ENCODE peak calls at places on chromosomes 3 and 15, in five cellular contexts. C is CMK; B is bronchial epithelial cell; J is stimulated activated CD4-positive, alpha-beta T cell treated with anti-CD3 and anti-CD28 coated beads, Interleukin-12 subunit alpha, Interleukin-12 subunit beta, amount 100 ng/mL, for 4 hours; D is omental fat pad. I is an unnamed sample.

GRCh38 chr3:87062685-87063084 is 71.7 kb upstream of the VGLL3 start:
- DNase-seq in J (no peak), C (no peak), B (no peak), D (no peak), I (no peak)

GRCh38 chr3:109900774-109901173 is 563.4 kb upstream of the DPPA4 start:
- DNase-seq in D (no peak), B (peak; percentile 40), J (no peak), C (no peak), I (no peak)

GRCh38 chr3:99896482-99896881 is 78.8 kb downstream of the CMSS1 start:
- DNase-seq in D (no peak), J (no peak), C (no peak), B (no peak), I (no peak)

GRCh38 chr15:68028808-68029207 is 25.3 kb upstream of the PIAS1 start:
- DNase-seq in D (no peak), J (no peak), B (no peak), C (no peak), I (no peak)

GRCh38 chr3:162938073-162938472 is 1441.5 kb downstream of the OTOL1 start:
- DNase-seq in J (no peak), C (no peak), D (no peak), B (no peak), I (no peak)

GRCh38 chr15:100948430-100948762 is 29.2 kb downstream of the LRRK1 start:
- DNase-seq in D (no peak), C (no peak), J (no peak), B (no peak), I (no peak)

GRCh38 chr3:38843898-38844297 is 27.9 kb upstream of the SCN10A start:
- DNase-seq in D (no peak), B (peak; percentile 54), C (no peak), J (no peak), I (no peak)

GRCh38 chr3:81925385-81925784 is 163.9 kb upstream of the GBE1 start:
- DNase-seq in J (no peak), C (no peak), B (no peak), D (no peak), I (no peak)

GRCh38 chr15:90680371-90680935 is 36.7 kb upstream of the BLM start:
- DNase-seq in D (no peak), C (no peak), B (peak; percentile 86), J (no peak), I (no peak)

GRCh38 chr3:193744822-193745684 is 152.0 kb downstream of the OPA1 start:
- DNase-seq in J (no peak), B (no peak), C (peak; percentile 30), D (no peak), I (no peak)

GRCh38 chr3:194487289-194488006 is 646 bp upstream of the ATP13A3 start:
- DNase-seq in B (no peak), J (peak; percentile 26), C (no peak), D (peak; percentile 46), I (peak; percentile 43)

GRCh38 chr3:71397046-71397445 is 186.5 kb downstream of the FOXP1 start:
- DNase-seq in J (no peak), D (no peak), C (no peak), B (peak; percentile 37), I (no peak)

GRCh38 chr15:37028609-37029287 is 71.6 kb downstream of the MEIS2 start:
- DNase-seq in J (no peak), C (no peak), D (no peak), B (no peak), I (no peak)

GRCh38 chr15:79341361-79341760 is 30.4 kb downstream of the TMED3 start:
- DNase-seq in J (no peak), D (no peak), B (no peak), C (no peak), I (no peak)

GRCh38 chr3:54625805-54626787 is 301.8 kb downstream of the LRTM1 start:
- DNase-seq in J (no peak), B (no peak), C (no peak), D (no peak), I (no peak)

GRCh38 chr15:79644091-79644490 is 212.0 kb downstream of the MINAR1 start:
- DNase-seq in J (no peak), D (no peak), B (peak; percentile 43), C (no peak), I (no peak)

GRCh38 chr3:51955175-51955892 is at the start of gene GPR62:
- DNase-seq in J (no peak), B (no peak), D (no peak), C (no peak), I (peak; percentile 86)

GRCh38 chr15:40307421-40308165 is at the start of gene PLCB2:
- DNase-seq in C (peak; percentile 90), B (no peak), J (peak; percentile 55), D (no peak), I (no peak)

GRCh38 chr3:133888739-133889340 is 6.8 kb downstream of the RAB6B start:
- DNase-seq in B (no peak), J (no peak), D (no peak), C (no peak), I (no peak)

GRCh38 chr15:91228391-91228790 is 128.3 kb downstream of the SV2B start:
- DNase-seq in D (no peak), C (no peak), B (no peak), J (no peak), I (no peak)

GRCh38 chr15:67201136-67201535 is 53.3 kb downstream of the AAGAB start:
- DNase-seq in J (no peak), C (peak; percentile 12), D (no peak), B (no peak), I (no peak)

GRCh38 chr15:89003865-89004725 is 84.2 kb upstream of the ABHD2 start:
- DNase-seq in B (peak; percentile 22), D (no peak), J (no peak), C (no peak), I (peak; percentile 35)

GRCh38 chr3:142276780-142277179 is 51.4 kb upstream of the GK5 start:
- DNase-seq in C (no peak), B (no peak), D (no peak), J (no peak), I (no peak)

GRCh38 chr3:27628029-27628750 is 93.9 kb downstream of the EOMES start:
- DNase-seq in C (no peak), D (no peak), B (peak; percentile 45), J (no peak), I (no peak)

GRCh38 chr3:126351771-126352475 is 5.3 kb downstream of the KLF15 start:
- DNase-seq in C (no peak), B (no peak), J (no peak), D (no peak), I (peak; percentile 61)

GRCh38 chr3:166274342-166274741 is 437.1 kb upstream of the BCHE start:
- DNase-seq in J (no peak), B (peak; percentile 66), C (no peak), D (no peak), I (no peak)

GRCh38 chr15:67175643-67176071 is 78.8 kb downstream of the AAGAB start:
- DNase-seq in J (no peak), B (peak; percentile 34), C (no peak), D (no peak), I (no peak)

GRCh38 chr15:33569036-33569435 is 258.3 kb downstream of the RYR3 start:
- DNase-seq in D (no peak), J (no peak), B (no peak), C (no peak), I (no peak)